ENCODE peak calls at places on chromosomes 16 and 17, in six cellular contexts. L is GM12878, M is K562, R is H1, X is HepG2, A is HCT116. J is an unnamed sample.

GRCh38 chr17:49016775-49017463 is 19.7 kb downstream of the IGF2BP1 start:
- DNase-seq in L (no peak), M (no peak), R (peak), X (no peak), A (peak), J (no peak)

GRCh38 chr17:15418781-15419180 is 48.6 kb downstream of the CDRT4 start:
- DNase-seq in L (no peak), M (no peak), R (no peak), X (no peak), A (no peak), J (no peak)

GRCh38 chr16:79625738-79626137 is 25.2 kb upstream of the MAF start:
- DNase-seq in L (no peak), M (no peak), R (no peak), X (no peak), A (no peak), J (no peak)

GRCh38 chr17:7213895-7214299 is 5.7 kb downstream of the DLG4 start:
- DNase-seq in L (no peak), M (peak), R (peak), X (peak), A (peak), J (peak)

GRCh38 chr17:45954914-45955313 is 44.1 kb upstream of the STH start:
- DNase-seq in L (no peak), M (no peak), R (no peak), X (no peak), A (no peak), J (no peak)

GRCh38 chr16:88352261-88353200 is 30.2 kb upstream of the ZNF469 start:
- DNase-seq in L (no peak), M (no peak), R (no peak), X (no peak), A (no peak), J (no peak)

GRCh38 chr16:28140788-28141618 is 70.8 kb downstream of the XPO6 start:
- DNase-seq in L (peak), M (no peak), R (no peak), X (peak), A (no peak), J (no peak)

GRCh38 chr16:87263418-87264052 is 53.7 kb downstream of the C16orf95 start:
- DNase-seq in L (no peak), M (no peak), R (no peak), X (no peak), A (peak), J (no peak)

GRCh38 chr17:34122529-34122928 is 132.6 kb upstream of the CCL2 start:
- DNase-seq in L (no peak), M (no peak), R (no peak), X (no peak), A (no peak), J (no peak)

GRCh38 chr17:74099441-74100340 is 103.8 kb upstream of the RPL38 start:
- DNase-seq in L (no peak), M (no peak), R (no peak), X (no peak), A (no peak), J (no peak)

GRCh38 chr16:86227801-86228200 is 282.5 kb upstream of the FOXF1 start:
- DNase-seq in L (no peak), M (no peak), R (no peak), X (no peak), A (no peak), J (no peak)

GRCh38 chr16:70694517-70695218 is 8.8 kb upstream of the MTSS2 start:
- DNase-seq in L (no peak), M (no peak), R (no peak), X (no peak), A (no peak), J (no peak)

GRCh38 chr17:17897442-17897841 is 60.7 kb upstream of the SREBF1 start:
- DNase-seq in L (peak), M (no peak), R (no peak), X (no peak), A (no peak), J (no peak)

GRCh38 chr17:15651583-15652110 is 32.1 kb upstream of the FBXW10B start:
- DNase-seq in L (peak), M (peak), R (no peak), X (peak), A (peak), J (peak)

GRCh38 chr16:2008631-2009301 is 855 bp downstream of the ZNF598 start:
- DNase-seq in L (no peak), M (peak), R (no peak), X (peak), A (no peak), J (no peak)

DNA sequence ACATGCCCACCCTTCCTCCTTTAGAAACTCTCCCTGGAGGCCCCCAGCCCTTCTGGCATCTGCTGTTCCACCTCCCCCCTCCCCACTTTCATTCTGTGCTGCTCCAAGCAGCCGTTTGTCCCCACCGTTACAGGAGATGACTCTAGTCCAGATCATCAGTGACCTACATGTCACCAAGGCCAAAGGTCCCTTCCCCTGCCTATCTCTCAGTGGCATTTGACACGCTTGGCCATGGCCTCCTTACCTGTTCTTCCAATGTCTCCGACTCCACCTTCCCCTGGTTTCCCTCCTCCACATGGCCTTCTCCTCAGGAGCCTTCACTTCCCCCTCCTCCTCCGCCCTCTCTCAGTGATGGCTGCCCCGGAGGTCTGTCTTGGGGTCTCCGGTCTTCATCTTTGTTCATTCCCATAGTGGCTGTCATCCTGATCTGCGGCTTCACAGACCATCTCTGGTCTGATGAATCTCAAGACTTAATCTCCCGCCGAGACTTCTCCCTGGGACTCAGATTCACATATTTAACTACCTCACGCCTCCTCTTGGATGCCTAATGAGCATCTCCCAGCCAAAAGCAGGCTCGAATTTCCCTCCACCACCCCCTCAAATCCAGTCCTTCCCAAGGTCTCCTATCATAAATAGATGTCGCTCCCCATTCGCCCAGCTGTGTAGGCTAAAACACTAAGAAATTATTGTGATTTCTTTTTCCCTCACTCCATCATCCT is 9.6 kb downstream of the TMEM92 start:
- DNase-seq in L (no peak), M (no peak), R (no peak), X (no peak), A (no peak), J (no peak)
- TF ChIP-seq ZNF274 in L (no peak), M (no peak), R (no peak), X (no peak), A (no peak), J (no peak)

DNA sequence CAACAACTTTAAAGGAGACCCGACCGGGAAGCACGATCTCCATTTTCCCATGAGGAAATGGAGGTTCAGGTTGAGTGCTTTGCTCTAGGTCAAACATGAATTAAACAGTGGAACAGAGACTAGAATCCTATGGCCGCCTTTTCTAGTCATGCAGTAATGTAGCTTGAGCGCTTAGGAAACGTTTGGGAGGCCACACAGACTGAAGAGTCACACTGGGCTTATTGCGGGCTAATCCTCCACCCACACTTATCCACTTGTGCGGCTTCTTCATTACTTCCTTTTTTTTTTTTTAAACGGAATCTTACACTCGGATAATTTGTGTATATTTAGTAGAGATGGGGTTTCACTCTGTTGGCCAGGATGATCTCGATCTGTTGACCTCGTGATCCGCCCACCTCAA is 26.0 kb downstream of the CACNG3 start:
- DNase-seq in L (no peak), M (no peak), R (no peak), X (no peak), A (no peak), J (no peak)
- H3K9ac ChIP-seq in L (no peak), M (no peak), R (no peak), X (no peak), A (no peak), J (no peak)

GRCh38 chr17:38456031-38456815 is 28.0 kb downstream of the ARHGAP23 start:
- DNase-seq in L (no peak), M (no peak), R (no peak), X (no peak), A (no peak), J (no peak)
- TF ChIP-seq ZNF274 in L (no peak), M (no peak), R (no peak), X (no peak), A (no peak), J (no peak)

GRCh38 chr16:24976061-24976779 is 38.9 kb downstream of the ARHGAP17 start:
- DNase-seq in L (no peak), M (no peak), R (no peak), X (no peak), A (no peak), J (no peak)
- H3K9ac ChIP-seq in L (no peak), M (no peak), R (no peak), X (no peak), A (no peak), J (no peak)

GRCh38 chr16:57150682-57151330 is 35.0 kb downstream of the PSME3IP1 start:
- DNase-seq in L (no peak), M (no peak), R (no peak), X (no peak), A (no peak), J (no peak)

GRCh38 chr16:57152096-57153093 is 33.4 kb downstream of the PSME3IP1 start:
- DNase-seq in L (no peak), M (no peak), R (no peak), X (peak), A (no peak), J (no peak)

GRCh38 chr16:57149391-57149790 is 36.4 kb downstream of the PSME3IP1 start:
- DNase-seq in L (no peak), M (no peak), R (no peak), X (no peak), A (no peak), J (no peak)

GRCh38 chr16:57153841-57154240 is 32.0 kb downstream of the PSME3IP1 start:
- DNase-seq in L (no peak), M (no peak), R (no peak), X (no peak), A (no peak), J (no peak)

GRCh38 chr16:57151369-57151768 is 34.5 kb downstream of the PSME3IP1 start:
- DNase-seq in L (no peak), M (no peak), R (no peak), X (no peak), A (no peak), J (peak)
- TF ChIP-seq ZNF274 in L (no peak), M (no peak), R (no peak), X (no peak), A (no peak), J (no peak)

DNA sequence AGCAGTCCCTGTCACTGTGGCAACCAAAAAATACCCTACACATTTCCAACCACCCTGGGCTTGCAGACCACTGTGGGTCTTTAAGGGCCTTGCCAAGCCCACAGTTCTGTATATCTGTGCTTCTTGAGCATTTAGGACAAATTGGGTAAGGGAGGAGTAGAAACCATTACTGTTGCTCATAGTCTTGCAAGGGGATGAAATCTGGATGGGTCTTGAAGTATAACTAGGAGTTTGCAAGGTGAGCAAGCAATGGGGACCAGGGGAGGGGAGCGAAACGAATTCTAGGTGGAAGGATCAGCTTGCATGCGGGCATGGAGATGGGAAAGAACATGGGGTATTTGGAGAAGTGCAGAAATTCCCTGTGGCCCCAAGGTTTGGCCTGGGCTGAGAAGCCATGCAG is 202.9 kb downstream of the RAB11FIP4 start:
- DNase-seq in L (no peak), M (no peak), R (no peak), X (no peak), A (no peak), J (no peak)
- H3K9ac ChIP-seq in L (no peak), M (no peak), R (no peak), X (no peak), A (no peak), J (no peak)

DNA sequence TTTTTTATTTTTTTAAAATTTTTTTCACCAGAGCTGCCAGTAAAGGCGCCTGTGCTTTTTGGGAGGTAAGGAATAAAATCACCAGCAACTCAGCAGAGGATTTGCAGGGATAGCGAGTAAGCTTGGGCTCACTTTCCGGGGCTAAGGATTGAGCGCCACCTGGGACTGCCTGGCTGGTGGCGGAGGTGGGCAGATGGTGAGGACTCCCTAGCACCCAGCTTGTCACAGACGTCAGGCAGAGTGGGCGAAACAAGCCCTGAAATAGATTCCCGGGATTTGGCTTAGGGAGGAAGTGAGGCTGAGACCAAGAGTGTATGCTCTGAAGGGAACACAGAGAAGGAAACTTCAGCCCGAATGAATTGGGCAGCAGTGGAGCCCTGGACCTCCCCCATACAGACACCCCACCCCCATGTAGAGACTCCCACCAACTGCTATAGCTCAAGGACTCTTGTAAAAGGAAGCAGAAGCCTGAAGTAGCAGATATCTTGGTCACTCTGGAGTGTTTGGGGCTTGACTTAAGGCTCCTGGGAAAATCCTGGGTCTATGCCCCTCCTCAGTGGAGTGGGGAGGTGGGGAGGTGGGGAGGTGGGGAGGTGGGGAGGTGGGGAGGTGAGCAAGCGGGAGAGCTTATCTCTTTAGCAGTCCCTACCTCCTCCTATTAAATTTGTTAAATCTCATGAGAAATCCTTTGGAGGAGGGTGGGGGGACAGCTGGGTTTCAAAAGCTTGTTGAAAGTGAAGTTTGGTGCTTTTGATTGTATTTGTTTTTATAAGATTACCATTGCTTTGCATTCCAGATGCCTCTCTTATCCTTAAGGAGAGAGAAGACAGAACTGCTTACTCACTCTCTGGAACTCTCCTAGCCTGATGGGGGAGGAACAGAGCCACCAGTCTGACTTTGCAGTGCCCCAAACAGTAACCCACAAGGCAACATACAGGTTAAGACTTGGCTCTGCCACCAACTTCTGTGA is 8.2 kb downstream of the ARL4D start:
- DNase-seq in L (no peak), M (no peak), R (no peak), X (no peak), A (no peak), J (no peak)
- TF ChIP-seq ZNF274 in L (no peak), M (no peak), R (no peak), X (no peak), A (no peak), J (no peak)

GRCh38 chr16:57493767-57494166 is 7.5 kb upstream of the DOK4 start:
- DNase-seq in L (no peak), M (no peak), R (no peak), X (no peak), A (no peak), J (no peak)
- H3K9ac ChIP-seq in L (no peak), M (no peak), R (no peak), X (no peak), A (no peak), J (no peak)

GRCh38 chr17:78667091-78667490 is 89.9 kb upstream of the DNAH17 start:
- DNase-seq in L (no peak), M (no peak), R (no peak), X (no peak), A (no peak), J (no peak)

GRCh38 chr17:78667741-78668640 is 90.8 kb upstream of the DNAH17 start:
- DNase-seq in L (no peak), M (no peak), R (no peak), X (no peak), A (no peak), J (no peak)

GRCh38 chr17:78665385-78665951 is 88.3 kb upstream of the DNAH17 start:
- DNase-seq in L (no peak), M (no peak), R (no peak), X (no peak), A (no peak), J (no peak)

GRCh38 chr17:78665952-78666920 is 89.0 kb upstream of the DNAH17 start:
- DNase-seq in L (no peak), M (peak), R (no peak), X (peak), A (no peak), J (no peak)

DNA sequence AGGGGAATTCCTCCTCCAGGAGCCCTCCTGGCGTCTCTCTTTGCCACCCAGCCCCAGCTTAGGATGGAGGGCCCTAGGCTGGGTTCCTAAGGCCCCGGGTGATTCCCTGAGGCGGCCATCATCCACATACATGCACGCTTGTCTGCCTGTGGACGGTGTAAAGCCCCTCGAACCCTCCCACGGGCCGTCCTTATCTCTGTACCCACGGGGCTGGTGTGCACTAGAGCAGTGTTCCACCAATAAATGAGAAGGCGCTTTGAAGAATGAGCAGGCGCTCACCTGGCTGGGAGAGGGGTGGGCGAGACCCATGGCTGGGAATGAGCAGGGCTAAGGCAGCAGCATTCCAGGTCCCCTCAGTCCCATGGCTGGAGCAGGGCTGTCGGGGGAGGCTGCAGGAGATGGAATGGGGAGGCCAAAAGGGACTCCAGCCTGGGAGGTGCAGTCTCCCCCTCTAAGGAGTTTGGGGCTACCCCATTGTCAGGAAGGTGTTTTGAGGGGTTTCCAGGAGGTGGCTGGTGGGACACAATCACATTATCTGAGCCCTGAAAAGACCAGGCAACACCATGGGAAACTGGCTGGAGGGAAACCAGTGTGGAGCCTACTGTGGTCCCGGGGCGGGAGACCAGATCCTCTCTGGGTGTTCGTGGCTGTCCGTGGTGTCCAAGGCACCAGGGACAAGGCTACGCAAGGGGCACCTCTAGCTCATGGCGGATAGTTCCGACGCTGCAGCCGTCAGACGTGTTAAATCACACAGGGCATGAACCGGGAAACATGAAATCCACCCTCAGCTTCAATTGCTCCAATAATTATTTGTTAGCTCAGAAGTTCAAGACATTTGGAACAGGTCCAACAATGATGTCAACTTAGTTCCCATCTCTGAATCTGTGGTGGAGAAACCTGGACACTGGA is 87.5 kb upstream of the DNAH17 start:
- DNase-seq in L (no peak), M (no peak), R (no peak), X (peak), A (no peak), J (no peak)
- TF ChIP-seq ZNF274 in L (no peak), M (no peak), R (no peak), X (peak), A (no peak), J (no peak)

J was measured in NT2/D1.